ENCODE peak calls at places on chromosomes 11 and 22, in five cellular contexts. H, P, R, T and A are unnamed samples. For H3K36me3, the result is how much of the 10 kb centered on the place peaks cover.

GRCh38 chr11:3127706-3128355 is 37.3 kb downstream of the OSBPL5 start:
- DNase-seq in P (peak), R (no peak), H (peak), T (no peak), A (no peak)

GRCh38 chr22:37472418-37473006 is 13.7 kb downstream of the MFNG start:
- DNase-seq in H (no peak), P (no peak), T (peak), R (peak), A (no peak)

GRCh38 chr11:27902981-27903624 is 202.8 kb upstream of the BDNF start:
- DNase-seq in T (no peak), R (no peak), H (no peak), P (no peak), A (no peak)

GRCh38 chr11:95571861-95572260 is 217.7 kb downstream of the FAM76B start:
- DNase-seq in H (no peak), P (no peak), T (no peak), R (no peak), A (no peak)

GRCh38 chr11:8217926-8218325 is 45.8 kb downstream of the LMO1 start:
- DNase-seq in P (no peak), R (no peak), T (no peak), H (no peak), A (no peak)

GRCh38 chr11:134562176-134562575 is 150.1 kb upstream of the B3GAT1 start:
- DNase-seq in T (no peak), H (no peak), R (no peak), P (no peak), A (no peak)

GRCh38 chr11:130181295-130182272 is 22.0 kb downstream of the ST14 start:
- DNase-seq in T (peak), R (peak), P (no peak), H (no peak), A (no peak)

GRCh38 chr11:65776196-65776595 is 4.6 kb downstream of the AP5B1 start:
- DNase-seq in T (no peak), H (peak), R (no peak), P (no peak), A (no peak)

GRCh38 chr11:114678125-114679036 is at the start of gene NXPE2:
- DNase-seq in T (peak), R (no peak), P (no peak), H (no peak), A (no peak)

DNA sequence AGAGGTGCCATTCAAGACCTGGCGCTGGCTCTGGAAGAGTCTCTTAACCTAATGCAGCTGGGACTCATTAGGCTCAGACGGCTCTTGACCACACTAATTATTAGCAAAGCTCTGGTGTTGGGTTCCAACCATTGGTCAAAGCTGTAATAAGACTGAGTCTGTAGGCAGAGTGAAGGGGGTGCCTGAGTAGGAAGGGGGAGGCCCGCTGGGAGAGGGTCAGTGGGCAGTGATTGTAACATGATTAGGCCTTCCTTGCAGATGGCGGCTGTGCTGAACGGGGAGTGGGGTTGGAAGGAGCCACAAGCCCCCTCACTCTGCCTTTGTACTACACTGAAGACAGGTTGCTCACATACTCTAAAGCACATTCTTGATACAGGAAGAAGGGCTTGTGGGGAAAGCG is 5.2 kb downstream of the SRPRA start:
- DNase-seq in H (no peak), P (no peak), R (no peak), T (no peak), A (no peak)
- H3K36me3 ChIP-seq in H (half or more), P (under half), R (half or more), T (under half), A (under half)

GRCh38 chr11:68766786-68767185 is 15.5 kb upstream of the TESMIN start:
- DNase-seq in T (no peak), P (no peak), H (no peak), R (no peak), A (no peak)

GRCh38 chr11:68770781-68771180 is 19.5 kb upstream of the TESMIN start:
- DNase-seq in P (no peak), R (no peak), T (no peak), H (no peak), A (no peak)

GRCh38 chr11:68763926-68764657 is 12.8 kb upstream of the TESMIN start:
- DNase-seq in P (no peak), H (no peak), R (no peak), T (no peak), A (no peak)

GRCh38 chr11:68764746-68765145 is 13.4 kb upstream of the TESMIN start:
- DNase-seq in H (no peak), T (no peak), P (no peak), R (no peak), A (no peak)

DNA sequence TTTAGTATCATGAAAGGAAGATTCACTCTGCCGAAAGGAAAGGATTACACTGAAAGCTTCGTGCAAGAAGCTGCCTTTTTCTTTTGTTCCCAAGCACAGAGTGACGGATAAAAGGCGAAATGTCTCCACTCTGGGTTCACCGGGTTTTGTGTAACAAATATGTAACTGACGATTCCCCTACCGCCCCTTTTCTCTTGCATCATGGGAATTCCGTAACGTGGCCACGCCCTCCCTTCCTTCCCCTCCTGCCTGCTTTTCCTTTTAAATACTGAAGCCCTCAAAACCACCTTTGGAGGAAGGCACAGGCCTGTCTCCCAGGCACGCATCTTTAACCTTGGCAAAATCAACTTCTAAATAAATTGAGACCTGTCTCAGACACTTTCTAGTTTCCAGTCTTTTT is 16.4 kb upstream of the TESMIN start:
- DNase-seq in P (no peak), R (no peak), H (no peak), T (no peak), A (no peak)
- H3K36me3 ChIP-seq in P (under half), R (under half), H (half or more), T (under half), A (under half)

GRCh38 chr22:18082467-18082866 is 4.7 kb downstream of the PEX26 start:
- DNase-seq in P (no peak), R (no peak), T (no peak), H (no peak), A (no peak)
- H3K36me3 ChIP-seq in P (under half), R (half or more), T (under half), H (half or more), A (under half)

GRCh38 chr22:29683536-29683935 is 36.3 kb upstream of the CABP7 start:
- DNase-seq in P (no peak), T (no peak), H (no peak), R (no peak), A (no peak)
- H3K36me3 ChIP-seq in P (under half), T (under half), H (half or more), R (under half), A (under half)